ENCODE peak calls at places on chromosomes 1 and 21, in five cellular contexts. L is ascending aorta; A is CD8-positive, alpha-beta memory T cell; R is MG63; J is AG04450. U is an unnamed sample. For H3K9me3, the result is how much of the 10 kb centered on the place peaks cover.

GRCh38 chr1:209787551-209787950 is 3.2 kb upstream of the C1orf74 start:
- DNase-seq in L (peak), A (no peak), R (peak), J (no peak), U (no peak)

GRCh38 chr21:20882462-20883415 is 115.5 kb upstream of the NCAM2 start:
- DNase-seq in L (no peak), A (no peak), R (peak), J (no peak), U (no peak)

GRCh38 chr21:27085387-27085786 is 118.5 kb upstream of the ADAMTS5 start:
- DNase-seq in L (no peak), A (no peak), R (no peak), J (no peak), U (no peak)

GRCh38 chr1:30968220-30968971 is 59.8 kb upstream of the SDC3 start:
- DNase-seq in L (no peak), A (no peak), R (no peak), J (no peak), U (no peak)

GRCh38 chr1:101137144-101138126 is 99.4 kb upstream of the S1PR1 start:
- DNase-seq in L (no peak), A (no peak), R (no peak), J (no peak), U (peak)

GRCh38 chr21:38875694-38876492 is 70.2 kb downstream of the ETS2 start:
- DNase-seq in L (no peak), A (no peak), R (no peak), J (no peak), U (peak)

GRCh38 chr1:186574951-186575747 is 105.1 kb downstream of the PTGS2 start:
- DNase-seq in L (no peak), A (no peak), R (no peak), J (no peak), U (peak)

GRCh38 chr1:41898191-41898713 is 20.5 kb downstream of the HIVEP3 start:
- DNase-seq in L (no peak), A (peak), R (no peak), J (no peak), U (peak)

DNA sequence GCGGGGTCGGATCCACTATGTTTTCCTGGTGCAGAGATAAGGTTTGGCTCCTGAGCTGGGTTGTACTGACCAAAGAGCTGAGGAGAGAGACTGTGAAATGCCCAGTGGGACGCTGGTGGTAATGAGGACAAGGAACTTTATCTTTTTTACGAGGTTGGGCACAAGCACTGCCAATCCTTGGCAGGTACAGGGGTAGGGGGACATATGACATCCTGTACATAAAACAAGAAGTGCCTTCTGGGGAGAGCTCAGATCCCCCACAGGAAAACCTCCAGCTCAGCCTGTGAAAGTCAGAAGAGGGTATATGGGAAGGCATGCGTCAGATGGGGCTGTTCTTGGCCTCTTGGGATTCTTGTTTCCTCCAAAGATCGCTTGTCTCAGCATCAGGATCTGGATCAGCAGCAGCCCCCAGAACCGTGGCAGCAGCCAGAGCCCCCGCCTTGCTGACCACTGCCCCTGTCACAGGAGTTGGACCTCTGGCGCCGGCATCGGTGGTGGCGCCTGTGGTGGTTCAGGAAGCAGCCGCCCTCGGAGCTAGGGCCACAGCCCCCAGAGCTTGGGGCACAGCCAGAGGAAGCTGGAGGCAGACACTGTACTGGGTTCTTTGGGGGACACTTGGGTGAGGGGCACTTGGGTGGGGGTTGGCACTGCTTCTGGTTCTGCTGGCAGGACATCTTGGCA is 905 bp downstream of the LCE3E start:
- DNase-seq in L (no peak), A (no peak), R (no peak), J (no peak), U (no peak)
- H3K9me3 ChIP-seq in L (under half), A (under half), R (under half), J (under half), U (under half)

GRCh38 chr1:111085666-111086065 is 54.2 kb downstream of the DRAM2 start:
- DNase-seq in L (no peak), A (no peak), R (no peak), J (no peak), U (no peak)
- H3K9me3 ChIP-seq in L (under half), A (under half), R (under half), J (under half), U (under half)

GRCh38 chr1:2990376-2991115 is 30.7 kb upstream of the ACTRT2 start:
- DNase-seq in L (peak), A (no peak), R (no peak), J (no peak), U (no peak)
- H3K9me3 ChIP-seq in L (under half), A (under half), R (under half), J (half or more), U (under half)

GRCh38 chr21:37396855-37397254 is 30.3 kb downstream of the DYRK1A start:
- DNase-seq in L (no peak), A (no peak), R (no peak), J (no peak), U (no peak)
- H3K9me3 ChIP-seq in L (under half), A (under half), R (under half), J (under half), U (under half)

DNA sequence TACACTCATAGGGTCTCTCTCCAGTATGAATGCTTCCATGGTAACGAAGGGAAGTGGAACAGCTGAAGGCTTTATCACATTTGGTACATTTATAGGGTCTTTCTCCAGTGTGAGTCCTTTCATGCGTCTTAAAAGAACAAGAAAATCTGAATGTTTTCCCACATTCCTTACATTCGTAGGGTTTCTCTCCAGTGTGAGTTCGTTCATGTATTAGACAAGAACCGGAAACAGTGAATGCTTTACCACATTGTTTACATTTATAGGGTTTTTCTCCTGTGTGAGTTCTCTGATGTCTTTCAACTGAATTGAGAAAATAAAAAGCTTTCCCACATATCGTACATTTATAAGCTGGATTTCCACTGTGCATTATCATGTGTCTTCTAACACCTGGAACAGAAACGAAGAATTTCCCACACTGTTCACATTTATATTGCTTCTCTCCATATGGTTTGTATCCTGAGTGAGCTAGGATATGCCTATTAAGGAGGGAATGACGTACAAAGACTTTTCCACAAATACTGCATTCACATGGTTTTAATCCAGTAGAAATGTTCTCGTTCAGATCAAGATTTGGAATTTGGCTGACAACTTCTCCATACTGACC is 3.4 kb downstream of the ZNF669 start:
- DNase-seq in L (no peak), A (no peak), R (no peak), J (no peak), U (no peak)
- H3K9me3 ChIP-seq in L (half or more), A (under half), R (half or more), J (under half), U (under half)

DNA sequence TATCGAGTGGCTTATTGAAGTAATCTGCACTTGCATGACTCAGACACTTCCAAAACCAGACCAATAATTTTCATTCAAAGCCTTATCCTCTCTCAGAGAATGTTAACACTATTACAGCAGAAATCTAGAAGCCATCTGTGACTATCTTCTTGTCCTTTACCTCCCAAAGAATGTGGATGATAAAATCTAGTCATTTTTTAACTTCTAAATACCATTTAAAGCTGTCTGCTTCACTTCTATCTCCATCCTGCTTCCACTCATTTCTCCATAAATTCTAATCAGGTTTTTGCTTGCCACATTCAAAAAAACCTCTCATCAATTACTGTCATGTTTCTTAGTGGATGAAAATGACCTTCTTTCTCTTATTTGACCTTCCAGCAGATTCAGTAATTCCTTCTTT is 1999.5 kb downstream of the MRPL39 start:
- DNase-seq in L (no peak), A (no peak), R (no peak), J (no peak), U (no peak)
- H3K9me3 ChIP-seq in L (under half), A (under half), R (under half), J (under half), U (under half)

U was measured in astrocyte.